ENCODE peak calls at places on chromosomes 6 and 20, in five cellular contexts. S is nephron progenitor cell, E is brain microvascular endothelial cell, K is endothelial cell, Y is fibroblast of the aortic adventitia. M is an unnamed sample.

GRCh38 chr6:142474446-142475289 is 172.9 kb downstream of the ADGRG6 start:
- DNase-seq in K (peak; percentile 78), Y (peak; percentile 78), E (peak; percentile 52), S (peak; percentile 59), M (no peak)

GRCh38 chr6:134436281-134436815 is 118.4 kb upstream of the SGK1 start:
- DNase-seq in K (no peak), S (no peak), E (peak; percentile 98), Y (peak; percentile 96), M (no peak)

GRCh38 chr6:107634147-107635057 is 144.5 kb downstream of the SOBP start:
- DNase-seq in E (no peak), K (peak; percentile 39), S (no peak), Y (no peak), M (no peak)

GRCh38 chr6:73460044-73460443 is 1.5 kb upstream of the MTO1 start:
- DNase-seq in Y (no peak), S (no peak), E (no peak), K (no peak), M (no peak)

GRCh38 chr6:105898286-105898685 is 187.8 kb upstream of the PRDM1 start:
- DNase-seq in K (no peak), S (no peak), Y (peak; percentile 35), E (peak; percentile 16), M (no peak)

GRCh38 chr6:135088232-135088760 is 33.7 kb upstream of the HBS1L start:
- DNase-seq in S (no peak), K (no peak), Y (no peak), E (no peak), M (no peak)

GRCh38 chr20:58447733-58448391 is 58.8 kb downstream of the VAPB start:
- DNase-seq in E (peak; percentile 56), K (peak; percentile 70), Y (peak; percentile 62), S (peak; percentile 50), M (no peak)

GRCh38 chr6:42834056-42834455 is 45.4 kb upstream of the RPL7L1 start:
- DNase-seq in E (no peak), K (no peak), S (no peak), Y (no peak), M (no peak)

GRCh38 chr6:166236586-166236985 is 68.9 kb upstream of the TBXT start:
- DNase-seq in Y (no peak), S (no peak), K (no peak), E (no peak), M (no peak)

GRCh38 chr6:24981385-24981758 is 45.6 kb upstream of the RIPOR2 start:
- DNase-seq in K (no peak), Y (no peak), E (peak; percentile 62), S (no peak), M (no peak)

GRCh38 chr20:1038205-1038604 is 36.1 kb upstream of the RSPO4 start:
- DNase-seq in S (no peak), Y (no peak), K (no peak), E (no peak), M (no peak)

GRCh38 chr6:40349092-40349491 is 238.1 kb downstream of the LRFN2 start:
- DNase-seq in S (peak; percentile 36), Y (no peak), E (no peak), K (no peak), M (peak; percentile 56)

GRCh38 chr6:151760486-151760885 is 47.0 kb upstream of the ESR1 start:
- DNase-seq in E (no peak), K (no peak), S (no peak), Y (no peak), M (no peak)

GRCh38 chr6:155152211-155153076 is 111.4 kb upstream of the CLDN20 start:
- DNase-seq in E (no peak), S (peak; percentile 26), K (peak; percentile 31), Y (no peak), M (no peak)

GRCh38 chr20:33933469-33933909 is 60.2 kb upstream of the RALY start:
- DNase-seq in Y (peak; percentile 79), K (peak; percentile 55), E (peak; percentile 13), S (peak; percentile 36), M (no peak)

GRCh38 chr6:169165561-169166300 is 87.9 kb downstream of the THBS2 start:
- DNase-seq in S (no peak), Y (peak; percentile 71), K (no peak), E (no peak), M (peak; percentile 63)

GRCh38 chr6:27599859-27600532 is 127.1 kb upstream of the ZNF184 start:
- DNase-seq in E (no peak), Y (no peak), K (no peak), S (no peak), M (no peak)

GRCh38 chr6:140394141-140394540 is 1019.7 kb upstream of the CITED2 start:
- DNase-seq in K (no peak), Y (no peak), S (no peak), E (no peak), M (no peak)

GRCh38 chr20:3510110-3510509 is 39.3 kb downstream of the ATRN start:
- DNase-seq in E (no peak), S (no peak), K (no peak), Y (no peak), M (no peak)

GRCh38 chr6:144122861-144123260 is 27.5 kb upstream of the STX11 start:
- DNase-seq in S (no peak), E (no peak), K (no peak), Y (no peak), M (no peak)

GRCh38 chr6:1817033-1817761 is 207.5 kb downstream of the FOXC1 start:
- DNase-seq in K (no peak), E (no peak), S (no peak), Y (peak; percentile 85), M (no peak)

GRCh38 chr6:16338577-16339262 is 100.3 kb downstream of the GMPR start:
- DNase-seq in E (peak; percentile 97), S (peak; percentile 32), Y (peak; percentile 100), K (peak; percentile 28), M (peak; percentile 95)

GRCh38 chr20:57323034-57323433 is 6.6 kb upstream of the SPO11 start:
- DNase-seq in K (no peak), S (peak; percentile 20), Y (peak; percentile 56), E (peak; percentile 5), M (no peak)

GRCh38 chr6:87340230-87340629 is 4.4 kb upstream of the C6orf163 start:
- DNase-seq in E (no peak), K (no peak), S (no peak), Y (no peak), M (no peak)

GRCh38 chr6:162698004-162698403 is 29.6 kb downstream of the PRKN start:
- DNase-seq in K (no peak), E (no peak), S (no peak), Y (no peak), M (no peak)

GRCh38 chr6:139175389-139175788 is 40.5 kb downstream of the HECA start:
- DNase-seq in Y (no peak), K (no peak), S (no peak), E (no peak), M (no peak)

GRCh38 chr20:23195635-23196034 is 109.5 kb upstream of the CD93 start:
- DNase-seq in K (no peak), S (no peak), Y (no peak), E (no peak), M (no peak)
- TF ChIP-seq CTCF in K (no peak), S (no peak), Y (no peak), E (no peak), M (no peak)

GRCh38 chr6:30743099-30744053 is 889 bp upstream of the FLOT1 start:
- DNase-seq in E (no peak), Y (peak; percentile 45), S (no peak), K (peak; percentile 21), M (no peak)

GRCh38 chr6:30741789-30742315 is 635 bp downstream of the FLOT1 start:
- DNase-seq in E (no peak), K (no peak), Y (no peak), S (no peak), M (no peak)

GRCh38 chr6:30742316-30743098 is at the start of gene FLOT1:
- DNase-seq in E (peak; percentile 90), S (peak; percentile 92), K (peak; percentile 84), Y (peak; percentile 96), M (peak; percentile 97)

GRCh38 chr6:30740540-30740870 is 2.0 kb downstream of the FLOT1 start:
- DNase-seq in S (no peak), K (no peak), E (no peak), Y (no peak), M (no peak)

DNA sequence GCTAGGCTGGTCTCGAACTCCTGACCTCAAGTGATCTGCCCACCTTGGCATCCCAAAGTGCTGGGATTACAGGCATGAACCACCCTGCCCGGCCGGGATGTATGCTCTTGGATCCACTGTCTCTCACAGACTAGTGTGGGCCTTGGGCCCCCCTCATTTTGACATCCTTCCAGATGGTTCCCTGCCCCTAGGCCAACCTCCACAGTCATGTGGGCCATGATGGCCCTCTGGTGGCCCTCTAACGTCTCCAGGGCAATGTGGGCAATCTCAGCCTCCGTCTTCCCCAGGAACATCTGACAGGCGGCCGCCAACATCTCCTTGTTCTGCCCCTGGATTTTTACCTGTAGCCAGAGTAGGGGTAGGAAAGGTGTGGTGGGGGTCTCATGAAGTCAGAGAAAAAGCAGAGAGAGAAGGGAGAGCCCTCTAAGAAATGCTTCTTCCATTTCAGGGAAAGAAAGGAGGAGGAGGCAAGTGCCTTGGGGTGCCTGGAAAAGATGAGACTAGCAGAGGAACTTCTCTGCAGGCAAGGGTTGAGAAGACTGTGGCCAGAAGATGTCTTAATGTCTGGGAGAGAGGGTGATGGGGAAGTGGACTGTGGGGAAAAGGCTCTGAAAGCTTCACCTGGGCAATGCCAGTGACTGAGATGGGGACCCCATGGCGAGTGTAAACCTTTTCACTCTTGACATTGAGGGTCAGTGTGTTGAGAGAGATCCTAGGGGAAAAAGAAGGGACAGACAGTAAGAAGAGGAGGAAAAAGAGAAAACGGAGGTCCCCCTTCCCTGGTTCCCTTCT is 1.3 kb downstream of the FLOT1 start:
- DNase-seq in K (no peak), Y (no peak), S (no peak), E (no peak), M (no peak)
- TF ChIP-seq CTCF in K (no peak), Y (no peak), S (no peak), E (peak; percentile 26), M (no peak)

GRCh38 chr6:116100419-116101297 is at the start of gene NT5DC1:
- DNase-seq in K (peak; percentile 80), E (peak; percentile 60), Y (peak; percentile 55), S (peak; percentile 85), M (peak; percentile 88)
- TF ChIP-seq CTCF in K (no peak), E (peak; percentile 39), Y (peak; percentile 13), S (peak; percentile 26), M (peak; percentile 48)

DNA sequence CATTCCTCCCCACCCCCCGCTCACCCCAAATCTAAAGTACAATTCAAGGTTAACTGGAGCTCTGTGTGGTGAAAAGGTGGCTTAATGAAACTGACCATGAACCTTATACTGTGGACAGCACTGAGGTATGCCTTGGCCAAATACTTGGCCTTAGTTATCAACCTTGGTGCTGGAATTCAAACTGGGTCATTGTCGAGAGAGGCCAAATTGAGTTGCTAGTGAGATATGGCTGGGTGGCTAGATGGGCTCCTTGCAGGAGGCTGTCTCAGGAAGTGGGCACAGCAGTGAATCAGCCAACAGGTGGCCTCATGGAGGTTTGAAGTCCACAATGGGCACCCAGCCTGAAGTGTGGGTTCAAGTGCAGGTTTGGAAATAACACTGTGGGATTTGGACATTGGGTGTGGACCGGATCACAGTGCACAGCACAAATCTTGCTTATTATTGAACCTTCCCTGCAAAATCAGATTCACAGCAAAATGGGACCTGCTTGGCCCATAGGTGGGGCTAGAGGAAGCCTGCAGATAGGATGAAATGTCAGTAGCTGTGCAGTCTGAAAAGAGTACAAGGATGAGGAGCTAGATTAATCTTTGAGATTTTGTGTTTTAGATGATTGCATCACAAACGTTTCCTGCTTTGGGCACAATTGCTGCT is 5.6 kb upstream of the BTBD3 start:
- DNase-seq in E (no peak), S (no peak), K (peak; percentile 8), Y (peak; percentile 33), M (no peak)
- TF ChIP-seq CTCF in E (peak; percentile 72), S (peak; percentile 37), K (peak; percentile 41), Y (peak; percentile 47), M (peak; percentile 40)